ENCODE peak calls at places on chromosomes 16 and 17, in ten cellular contexts. One of them, this sample, is unnamed.

GRCh38 chr17:956905-957304 is 22.7 kb downstream of the NXN start:
- DNase-seq in neural progenitor cell: no peak
- DNase-seq in cardiac muscle cell: no peak
- DNase-seq in CD8-positive, alpha-beta memory T cell: no peak
- DNase-seq in IMR-90: no peak
- DNase-seq in heart right ventricle: no peak
- DNase-seq in left ventricle myocardium inferior: no peak
- DNase-seq in tibial nerve: no peak
- DNase-seq in Caco-2: peak; percentile 62
- DNase-seq in right atrium auricular region: no peak
- DNase-seq in this sample: no peak

GRCh38 chr17:1865252-1866037 is 35.6 kb downstream of the RPA1 start:
- DNase-seq in cardiac muscle cell: peak; percentile 49
- DNase-seq in tibial nerve: peak; percentile 54
- DNase-seq in left ventricle myocardium inferior: no peak
- DNase-seq in IMR-90: peak; percentile 12
- DNase-seq in neural progenitor cell: no peak
- DNase-seq in CD8-positive, alpha-beta memory T cell: peak; percentile 44
- DNase-seq in Caco-2: no peak
- DNase-seq in heart right ventricle: peak; percentile 36
- DNase-seq in right atrium auricular region: no peak
- DNase-seq in this sample: peak; percentile 62

GRCh38 chr17:48852251-48852650 is 21.4 kb downstream of the CALCOCO2 start:
- DNase-seq in Caco-2: no peak
- DNase-seq in neural progenitor cell: no peak
- DNase-seq in cardiac muscle cell: no peak
- DNase-seq in CD8-positive, alpha-beta memory T cell: no peak
- DNase-seq in left ventricle myocardium inferior: no peak
- DNase-seq in tibial nerve: no peak
- DNase-seq in heart right ventricle: no peak
- DNase-seq in right atrium auricular region: no peak
- DNase-seq in IMR-90: no peak
- DNase-seq in this sample: no peak

GRCh38 chr16:4680673-4681470 is 12.5 kb upstream of the NUDT16L1 start:
- DNase-seq in right atrium auricular region: no peak
- DNase-seq in IMR-90: no peak
- DNase-seq in Caco-2: no peak
- DNase-seq in neural progenitor cell: no peak
- DNase-seq in heart right ventricle: peak; percentile 61
- DNase-seq in cardiac muscle cell: no peak
- DNase-seq in tibial nerve: no peak
- DNase-seq in CD8-positive, alpha-beta memory T cell: no peak
- DNase-seq in left ventricle myocardium inferior: peak; percentile 78
- DNase-seq in this sample: no peak

GRCh38 chr16:55467898-55468297 is 11.1 kb upstream of the MMP2 start:
- DNase-seq in Caco-2: no peak
- DNase-seq in right atrium auricular region: no peak
- DNase-seq in left ventricle myocardium inferior: no peak
- DNase-seq in IMR-90: no peak
- DNase-seq in tibial nerve: no peak
- DNase-seq in heart right ventricle: no peak
- DNase-seq in CD8-positive, alpha-beta memory T cell: no peak
- DNase-seq in neural progenitor cell: no peak
- DNase-seq in cardiac muscle cell: no peak
- DNase-seq in this sample: no peak

GRCh38 chr17:76405967-76406647 is 21.7 kb downstream of the SPHK1 start:
- DNase-seq in heart right ventricle: peak; percentile 84
- DNase-seq in IMR-90: peak; percentile 35
- DNase-seq in CD8-positive, alpha-beta memory T cell: no peak
- DNase-seq in cardiac muscle cell: no peak
- DNase-seq in neural progenitor cell: no peak
- DNase-seq in Caco-2: no peak
- DNase-seq in right atrium auricular region: peak; percentile 67
- DNase-seq in left ventricle myocardium inferior: peak; percentile 87
- DNase-seq in tibial nerve: no peak
- DNase-seq in this sample: no peak

GRCh38 chr16:80894091-80894490 is 89.7 kb upstream of the CDYL2 start:
- DNase-seq in tibial nerve: no peak
- DNase-seq in cardiac muscle cell: peak; percentile 63
- DNase-seq in IMR-90: no peak
- DNase-seq in right atrium auricular region: no peak
- DNase-seq in left ventricle myocardium inferior: no peak
- DNase-seq in CD8-positive, alpha-beta memory T cell: no peak
- DNase-seq in neural progenitor cell: no peak
- DNase-seq in Caco-2: no peak
- DNase-seq in heart right ventricle: no peak
- DNase-seq in this sample: no peak

GRCh38 chr17:40848583-40849235 is 18.3 kb downstream of the KRT12 start:
- DNase-seq in left ventricle myocardium inferior: no peak
- DNase-seq in cardiac muscle cell: no peak
- DNase-seq in right atrium auricular region: no peak
- DNase-seq in heart right ventricle: no peak
- DNase-seq in Caco-2: no peak
- DNase-seq in CD8-positive, alpha-beta memory T cell: no peak
- DNase-seq in neural progenitor cell: no peak
- DNase-seq in IMR-90: no peak
- DNase-seq in tibial nerve: no peak
- DNase-seq in this sample: no peak

GRCh38 chr16:12120331-12120981 is 143.9 kb downstream of the SNX29 start:
- DNase-seq in CD8-positive, alpha-beta memory T cell: no peak
- DNase-seq in heart right ventricle: peak; percentile 76
- DNase-seq in right atrium auricular region: peak; percentile 71
- DNase-seq in left ventricle myocardium inferior: peak; percentile 46
- DNase-seq in cardiac muscle cell: peak; percentile 71
- DNase-seq in neural progenitor cell: no peak
- DNase-seq in IMR-90: peak; percentile 84
- DNase-seq in Caco-2: no peak
- DNase-seq in tibial nerve: peak; percentile 18
- DNase-seq in this sample: peak; percentile 78

GRCh38 chr16:53131363-53132071 is 76.7 kb downstream of the CHD9 start:
- DNase-seq in left ventricle myocardium inferior: peak; percentile 59
- DNase-seq in neural progenitor cell: no peak
- DNase-seq in right atrium auricular region: peak; percentile 82
- DNase-seq in IMR-90: peak; percentile 31
- DNase-seq in Caco-2: peak; percentile 60
- DNase-seq in heart right ventricle: peak; percentile 53
- DNase-seq in CD8-positive, alpha-beta memory T cell: peak; percentile 44
- DNase-seq in tibial nerve: peak; percentile 40
- DNase-seq in cardiac muscle cell: peak; percentile 52
- DNase-seq in this sample: peak; percentile 83

GRCh38 chr17:9755083-9755482 is 36.3 kb downstream of the DHRS7C start:
- DNase-seq in right atrium auricular region: no peak
- DNase-seq in left ventricle myocardium inferior: no peak
- DNase-seq in tibial nerve: no peak
- DNase-seq in neural progenitor cell: no peak
- DNase-seq in IMR-90: no peak
- DNase-seq in Caco-2: no peak
- DNase-seq in cardiac muscle cell: no peak
- DNase-seq in CD8-positive, alpha-beta memory T cell: no peak
- DNase-seq in heart right ventricle: no peak
- DNase-seq in this sample: no peak

GRCh38 chr17:65261682-65262636 is 124.8 kb downstream of the RGS9 start:
- DNase-seq in IMR-90: peak; percentile 46
- DNase-seq in left ventricle myocardium inferior: no peak
- DNase-seq in Caco-2: no peak
- DNase-seq in neural progenitor cell: no peak
- DNase-seq in CD8-positive, alpha-beta memory T cell: no peak
- DNase-seq in right atrium auricular region: no peak
- DNase-seq in heart right ventricle: no peak
- DNase-seq in tibial nerve: no peak
- DNase-seq in cardiac muscle cell: peak; percentile 44
- DNase-seq in this sample: no peak

GRCh38 chr17:77807746-77808441 is 150.6 kb upstream of the TNRC6C start:
- DNase-seq in cardiac muscle cell: no peak
- DNase-seq in tibial nerve: no peak
- DNase-seq in left ventricle myocardium inferior: no peak
- DNase-seq in heart right ventricle: no peak
- DNase-seq in neural progenitor cell: no peak
- DNase-seq in IMR-90: no peak
- DNase-seq in CD8-positive, alpha-beta memory T cell: no peak
- DNase-seq in Caco-2: no peak
- DNase-seq in right atrium auricular region: no peak
- DNase-seq in this sample: no peak
- H3K4me3 ChIP-seq in cardiac muscle cell: no peak overlapping the region
- H3K4me3 ChIP-seq in tibial nerve: no peak overlapping the region
- H3K4me3 ChIP-seq in left ventricle myocardium inferior: no peak overlapping the region
- H3K4me3 ChIP-seq in heart right ventricle: no peak overlapping the region
- H3K4me3 ChIP-seq in neural progenitor cell: no peak overlapping the region
- H3K4me3 ChIP-seq in IMR-90: no peak overlapping the region
- H3K4me3 ChIP-seq in CD8-positive, alpha-beta memory T cell: no peak overlapping the region
- H3K4me3 ChIP-seq in Caco-2: no peak overlapping the region
- H3K4me3 ChIP-seq in right atrium auricular region: no peak overlapping the region
- H3K4me3 ChIP-seq in this sample: no peak overlapping the region

GRCh38 chr17:38464723-38465419 is 36.6 kb downstream of the ARHGAP23 start:
- DNase-seq in left ventricle myocardium inferior: peak; percentile 84
- DNase-seq in cardiac muscle cell: peak; percentile 97
- DNase-seq in CD8-positive, alpha-beta memory T cell: no peak
- DNase-seq in heart right ventricle: peak; percentile 91
- DNase-seq in right atrium auricular region: peak; percentile 93
- DNase-seq in tibial nerve: peak; percentile 75
- DNase-seq in Caco-2: no peak
- DNase-seq in IMR-90: peak; percentile 94
- DNase-seq in neural progenitor cell: peak; percentile 55
- DNase-seq in this sample: peak; percentile 97

GRCh38 chr17:38465420-38466345 is 37.4 kb downstream of the ARHGAP23 start:
- DNase-seq in neural progenitor cell: no peak
- DNase-seq in IMR-90: peak; percentile 71
- DNase-seq in Caco-2: no peak
- DNase-seq in heart right ventricle: peak; percentile 71
- DNase-seq in CD8-positive, alpha-beta memory T cell: no peak
- DNase-seq in tibial nerve: peak; percentile 50
- DNase-seq in left ventricle myocardium inferior: peak; percentile 72
- DNase-seq in right atrium auricular region: peak; percentile 87
- DNase-seq in cardiac muscle cell: peak; percentile 40
- DNase-seq in this sample: peak; percentile 83

GRCh38 chr17:38467491-38467890 is 39.2 kb downstream of the ARHGAP23 start:
- DNase-seq in neural progenitor cell: no peak
- DNase-seq in right atrium auricular region: no peak
- DNase-seq in left ventricle myocardium inferior: no peak
- DNase-seq in CD8-positive, alpha-beta memory T cell: no peak
- DNase-seq in IMR-90: no peak
- DNase-seq in cardiac muscle cell: no peak
- DNase-seq in tibial nerve: no peak
- DNase-seq in Caco-2: no peak
- DNase-seq in heart right ventricle: no peak
- DNase-seq in this sample: no peak

GRCh38 chr17:38466346-38467315 is 38.4 kb downstream of the ARHGAP23 start:
- DNase-seq in CD8-positive, alpha-beta memory T cell: no peak
- DNase-seq in heart right ventricle: peak; percentile 52
- DNase-seq in neural progenitor cell: no peak
- DNase-seq in Caco-2: no peak
- DNase-seq in tibial nerve: no peak
- DNase-seq in cardiac muscle cell: no peak
- DNase-seq in IMR-90: no peak
- DNase-seq in right atrium auricular region: no peak
- DNase-seq in left ventricle myocardium inferior: peak; percentile 42
- DNase-seq in this sample: no peak

DNA sequence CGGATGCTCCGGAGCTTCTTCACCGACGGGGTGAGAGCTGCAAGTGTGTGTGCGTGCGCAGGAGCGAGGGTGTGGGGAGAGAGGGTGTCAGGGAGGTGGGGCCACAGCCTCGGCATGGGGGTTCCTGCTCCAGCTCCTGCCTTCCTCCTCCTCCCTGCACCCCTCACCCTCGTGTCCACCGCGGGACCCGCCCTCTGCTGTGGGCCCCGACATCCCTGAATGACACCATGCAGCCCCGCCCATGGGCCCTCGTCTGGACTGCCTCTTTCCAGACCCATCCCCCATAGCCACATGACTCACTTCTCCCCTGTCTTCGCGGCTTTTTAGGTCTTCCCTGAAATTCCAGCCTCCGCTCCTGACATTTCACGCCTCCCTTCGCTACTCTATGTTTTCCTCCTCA is 41.6 kb downstream of the ARHGAP23 start:
- DNase-seq in cardiac muscle cell: peak; percentile 79
- DNase-seq in left ventricle myocardium inferior: no peak
- DNase-seq in neural progenitor cell: no peak
- DNase-seq in tibial nerve: no peak
- DNase-seq in Caco-2: no peak
- DNase-seq in heart right ventricle: no peak
- DNase-seq in CD8-positive, alpha-beta memory T cell: no peak
- DNase-seq in right atrium auricular region: no peak
- DNase-seq in IMR-90: peak; percentile 72
- DNase-seq in this sample: peak; percentile 51
- H3K4me1 ChIP-seq in cardiac muscle cell: no peaks in the 10 kb centered on the region
- H3K4me1 ChIP-seq in left ventricle myocardium inferior: peaks cover 69% of the 10 kb centered on the region
- H3K4me1 ChIP-seq in neural progenitor cell: peaks cover under 1% of the 10 kb centered on the region
- H3K4me1 ChIP-seq in tibial nerve: peaks cover 61% of the 10 kb centered on the region
- H3K4me1 ChIP-seq in Caco-2: no peaks in the 10 kb centered on the region
- H3K4me1 ChIP-seq in heart right ventricle: peaks cover 28% of the 10 kb centered on the region
- H3K4me1 ChIP-seq in CD8-positive, alpha-beta memory T cell: no peaks in the 10 kb centered on the region
- H3K4me1 ChIP-seq in right atrium auricular region: peaks cover 45% of the 10 kb centered on the region
- H3K4me1 ChIP-seq in IMR-90: peaks cover 22% of the 10 kb centered on the region
- H3K4me1 ChIP-seq in this sample: peaks cover 14% of the 10 kb centered on the region

DNA sequence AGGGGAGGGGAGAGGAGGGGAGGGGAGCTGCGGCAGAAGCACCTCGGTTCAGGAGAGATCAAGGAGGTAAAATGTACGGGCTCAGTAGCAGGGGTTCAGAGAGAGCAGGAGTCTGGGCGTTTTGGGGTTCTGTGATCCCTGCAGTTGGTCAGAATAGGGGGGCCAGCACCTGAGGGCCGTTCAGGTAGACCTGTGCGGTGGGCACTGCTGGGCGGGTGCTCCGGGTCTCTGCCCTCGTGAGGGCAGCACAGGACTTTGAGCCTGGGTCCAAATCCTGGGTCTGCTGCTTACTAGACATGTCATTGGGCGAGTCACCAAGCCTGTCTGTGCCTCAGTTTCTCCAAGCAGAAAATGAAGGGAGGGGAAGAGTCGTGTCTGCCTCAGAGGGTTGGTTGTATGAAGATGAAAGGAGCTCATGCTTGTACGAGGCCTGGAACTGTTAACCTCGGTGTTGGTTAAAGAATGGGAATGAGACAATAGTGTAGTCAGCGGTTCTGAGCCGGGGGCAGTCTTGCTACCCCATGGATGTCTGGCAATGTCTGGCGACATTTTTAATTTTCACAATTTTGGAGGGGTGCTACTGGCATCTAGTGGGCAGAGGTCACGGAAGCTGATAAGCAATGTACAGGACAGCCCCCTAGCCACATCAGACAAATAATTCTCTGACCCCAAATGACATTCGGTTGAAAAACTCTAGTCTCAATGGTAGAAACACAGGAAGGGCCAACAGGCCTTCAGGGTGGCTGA is 35.4 kb downstream of the OR1D5 start:
- DNase-seq in tibial nerve: no peak
- DNase-seq in cardiac muscle cell: no peak
- DNase-seq in IMR-90: no peak
- DNase-seq in CD8-positive, alpha-beta memory T cell: no peak
- DNase-seq in neural progenitor cell: no peak
- DNase-seq in left ventricle myocardium inferior: no peak
- DNase-seq in heart right ventricle: no peak
- DNase-seq in Caco-2: peak; percentile 25
- DNase-seq in right atrium auricular region: no peak
- DNase-seq in this sample: no peak
- H3K9me3 ChIP-seq in tibial nerve: peaks cover 4% of the 10 kb centered on the region
- H3K9me3 ChIP-seq in cardiac muscle cell: no peaks in the 10 kb centered on the region
- H3K9me3 ChIP-seq in IMR-90: peaks cover 4% of the 10 kb centered on the region
- H3K9me3 ChIP-seq in CD8-positive, alpha-beta memory T cell: no peaks in the 10 kb centered on the region
- H3K9me3 ChIP-seq in neural progenitor cell: peaks cover 3% of the 10 kb centered on the region
- H3K9me3 ChIP-seq in left ventricle myocardium inferior: peaks cover 5% of the 10 kb centered on the region
- H3K9me3 ChIP-seq in heart right ventricle: peaks cover 4% of the 10 kb centered on the region
- H3K9me3 ChIP-seq in Caco-2: no peaks in the 10 kb centered on the region
- H3K9me3 ChIP-seq in right atrium auricular region: no peaks in the 10 kb centered on the region
- H3K9me3 ChIP-seq in this sample: peaks cover 13% of the 10 kb centered on the region

GRCh38 chr17:82126479-82127314 is 28.7 kb upstream of the FASN start:
- DNase-seq in right atrium auricular region: no peak
- DNase-seq in tibial nerve: no peak
- DNase-seq in Caco-2: no peak
- DNase-seq in left ventricle myocardium inferior: no peak
- DNase-seq in heart right ventricle: no peak
- DNase-seq in neural progenitor cell: no peak
- DNase-seq in IMR-90: no peak
- DNase-seq in cardiac muscle cell: no peak
- DNase-seq in CD8-positive, alpha-beta memory T cell: peak; percentile 96
- DNase-seq in this sample: no peak
- H3K4me3 ChIP-seq in right atrium auricular region: no peak overlapping the region
- H3K4me3 ChIP-seq in tibial nerve: no peak overlapping the region
- H3K4me3 ChIP-seq in Caco-2: no peak overlapping the region
- H3K4me3 ChIP-seq in left ventricle myocardium inferior: no peak overlapping the region
- H3K4me3 ChIP-seq in heart right ventricle: no peak overlapping the region
- H3K4me3 ChIP-seq in neural progenitor cell: no peak overlapping the region
- H3K4me3 ChIP-seq in IMR-90: no peak overlapping the region
- H3K4me3 ChIP-seq in cardiac muscle cell: no peak overlapping the region
- H3K4me3 ChIP-seq in CD8-positive, alpha-beta memory T cell: peak overlapping the region; percentile 16
- H3K4me3 ChIP-seq in this sample: no peak overlapping the region